ENCODE peak calls at places on chromosomes 7 and 10, in nine cellular contexts. A, V, J, P, C, K, Q, O and M are unnamed samples.

GRCh38 chr10:58642283-58642682 is 129.6 kb downstream of the BICC1 start:
- DNase-seq in J (no peak), K (peak; percentile 92), C (no peak), A (no peak), V (no peak), Q (no peak), P (no peak), O (no peak), M (no peak)

GRCh38 chr7:3537210-3537875 is 236.3 kb downstream of the SDK1 start:
- DNase-seq in P (no peak), A (no peak), V (no peak), J (peak; percentile 21), K (no peak), C (no peak), Q (no peak), O (no peak), M (no peak)

GRCh38 chr10:31083765-31084184 is 52.1 kb upstream of the ZNF438 start:
- DNase-seq in P (no peak), J (peak; percentile 34), C (peak; percentile 74), K (peak; percentile 62), O (peak; percentile 77), Q (no peak), A (peak; percentile 68), V (no peak), M (no peak)

GRCh38 chr7:112347088-112347487 is 103.2 kb upstream of the IFRD1 start:
- DNase-seq in V (no peak), K (no peak), O (no peak), P (no peak), C (no peak), A (no peak), J (no peak), Q (no peak), M (no peak)

GRCh38 chr7:92306153-92306552 is 60.4 kb downstream of the ANKIB1 start:
- DNase-seq in J (no peak), A (no peak), V (no peak), P (no peak), Q (no peak), C (no peak), K (peak; percentile 9), O (no peak), M (no peak)

GRCh38 chr7:129739427-129739826 is 127.9 kb downstream of the NRF1 start:
- DNase-seq in J (no peak), V (no peak), K (peak; percentile 26), Q (no peak), O (no peak), P (no peak), C (no peak), A (peak; percentile 74), M (no peak)

GRCh38 chr7:109950256-109950655 is 1140.7 kb upstream of the LRRN3 start:
- DNase-seq in C (no peak), A (no peak), V (no peak), O (no peak), P (no peak), Q (no peak), K (no peak), J (no peak), M (no peak)

GRCh38 chr7:38102486-38102885 is 75.6 kb upstream of the STARD3NL start:
- DNase-seq in A (no peak), Q (no peak), K (peak; percentile 16), C (no peak), J (no peak), V (no peak), P (no peak), O (no peak), M (no peak)

GRCh38 chr7:63093481-63093880 is 905.2 kb upstream of the ZNF722 start:
- DNase-seq in A (no peak), J (no peak), K (no peak), C (no peak), V (no peak), O (peak; percentile 63), Q (no peak), P (no peak), M (no peak)

GRCh38 chr10:73625004-73625883 is 16.0 kb downstream of the MYOZ1 start:
- DNase-seq in O (peak; percentile 70), K (peak; percentile 61), V (no peak), A (peak; percentile 33), J (peak; percentile 17), P (peak; percentile 64), C (peak; percentile 67), Q (peak; percentile 30), M (no peak)

GRCh38 chr7:12630615-12630884 is 56.9 kb upstream of the ARL4A start:
- DNase-seq in P (no peak), O (no peak), C (no peak), K (no peak), V (no peak), A (no peak), J (peak; percentile 47), Q (no peak), M (no peak)

GRCh38 chr10:17756557-17757208 is 4.7 kb downstream of the TMEM236 start:
- DNase-seq in O (no peak), Q (no peak), V (no peak), A (no peak), P (no peak), K (peak; percentile 41), C (no peak), J (no peak), M (no peak)

GRCh38 chr10:4775808-4776207 is 50.2 kb upstream of the AKR1E2 start:
- DNase-seq in K (peak; percentile 94), O (no peak), J (no peak), C (no peak), Q (no peak), A (no peak), V (no peak), P (no peak), M (no peak)

GRCh38 chr10:65040796-65041195 is 1519.6 kb downstream of the REEP3 start:
- DNase-seq in C (no peak), K (no peak), J (no peak), V (no peak), Q (no peak), P (no peak), A (no peak), O (no peak), M (no peak)

GRCh38 chr7:5470721-5471311 is 47.2 kb upstream of the TNRC18 start:
- DNase-seq in K (no peak), C (no peak), J (no peak), P (no peak), V (no peak), Q (peak; percentile 58), O (no peak), A (peak; percentile 84), M (no peak)

GRCh38 chr7:155882596-155882995 is 70.3 kb upstream of the SHH start:
- DNase-seq in C (no peak), O (no peak), Q (no peak), V (no peak), P (no peak), A (no peak), K (peak; percentile 17), J (no peak), M (no peak)

GRCh38 chr10:129969528-129970264 is 5.6 kb upstream of the EBF3 start:
- DNase-seq in P (no peak), Q (no peak), K (no peak), J (no peak), A (no peak), O (no peak), C (peak; percentile 62), V (no peak), M (no peak)
- H3K4me3 ChIP-seq in P (no peak overlapping the region), Q (peak overlapping the region; percentile 69), K (no peak overlapping the region), J (no peak overlapping the region), A (no peak overlapping the region), O (no peak overlapping the region), C (no peak overlapping the region), V (peak overlapping the region; percentile 65), M (no peak overlapping the region)

GRCh38 chr10:13120786-13121499 is 21.0 kb downstream of the OPTN start:
- DNase-seq in J (no peak), V (no peak), P (no peak), A (no peak), C (no peak), O (no peak), Q (no peak), K (no peak), M (no peak)

GRCh38 chr10:13118784-13119133 is 18.8 kb downstream of the OPTN start:
- DNase-seq in J (no peak), P (no peak), K (no peak), A (no peak), C (no peak), V (no peak), O (no peak), Q (no peak), M (no peak)

GRCh38 chr10:13115832-13116793 is 16.1 kb downstream of the OPTN start:
- DNase-seq in V (no peak), P (no peak), J (no peak), C (no peak), K (no peak), A (no peak), Q (no peak), O (no peak), M (no peak)

GRCh38 chr10:13121500-13121854 is 21.5 kb downstream of the OPTN start:
- DNase-seq in C (no peak), J (no peak), K (no peak), V (no peak), A (no peak), Q (no peak), O (no peak), P (no peak), M (no peak)

GRCh38 chr10:13117842-13118783 is 18.1 kb downstream of the OPTN start:
- DNase-seq in A (no peak), Q (no peak), J (no peak), V (no peak), K (no peak), C (no peak), O (peak; percentile 70), P (no peak), M (no peak)
- H3K36me3 ChIP-seq in A (peaks cover 52% of the 10 kb centered on the region), Q (peaks cover 75% of the 10 kb centered on the region), J (peaks cover 10% of the 10 kb centered on the region), V (peaks cover 4% of the 10 kb centered on the region), K (peaks cover 77% of the 10 kb centered on the region), C (peaks cover 84% of the 10 kb centered on the region), O (no peaks in the 10 kb centered on the region), P (peaks cover 45% of the 10 kb centered on the region), M (peaks cover 62% of the 10 kb centered on the region)

DNA sequence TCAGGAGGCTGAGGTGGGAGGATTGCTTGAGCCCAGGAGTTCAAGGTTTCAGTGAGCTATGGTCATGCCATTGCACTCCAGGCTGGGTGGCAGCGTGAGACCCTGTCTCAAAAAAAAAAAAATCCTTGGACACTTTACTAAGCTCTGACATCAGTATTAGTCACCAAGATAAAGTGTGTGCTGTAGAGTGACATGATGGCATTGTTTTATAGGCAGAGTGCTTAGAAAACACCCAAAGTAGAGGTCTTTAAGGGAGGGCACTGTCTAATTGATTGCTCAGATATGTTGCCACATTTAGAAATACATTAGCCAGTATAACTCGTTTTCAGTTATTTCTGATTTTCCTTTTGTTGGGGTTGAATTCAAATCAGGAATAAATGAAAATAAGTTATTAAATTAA is 235.9 kb downstream of the REEP3 start:
- DNase-seq in Q (no peak), V (no peak), K (peak; percentile 10), J (no peak), O (no peak), P (no peak), C (no peak), A (no peak), M (no peak)
- H3K9me3 ChIP-seq in Q (peaks cover 6% of the 10 kb centered on the region), V (no peaks in the 10 kb centered on the region), K (no peaks in the 10 kb centered on the region), J (no peaks in the 10 kb centered on the region), O (no peaks in the 10 kb centered on the region), P (no peaks in the 10 kb centered on the region), C (no peaks in the 10 kb centered on the region), A (no peaks in the 10 kb centered on the region), M (no peaks in the 10 kb centered on the region)

DNA sequence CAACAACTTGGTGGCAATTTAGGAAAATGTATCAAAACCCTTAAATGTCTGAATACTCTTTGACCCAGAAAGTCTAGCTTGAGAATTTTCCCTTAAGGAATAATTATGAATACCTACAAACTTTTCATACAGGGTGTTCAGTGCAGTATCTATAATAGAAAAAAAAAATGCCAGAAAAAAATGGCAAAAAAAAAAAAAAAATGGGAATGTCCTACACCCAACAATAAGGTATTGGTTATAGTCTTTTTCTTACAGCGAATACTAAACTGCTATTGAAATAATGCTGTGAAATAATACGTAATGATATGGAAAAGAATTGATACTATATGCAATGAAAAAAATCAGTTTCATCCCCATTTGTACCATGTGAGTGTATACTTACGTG is 44.3 kb downstream of the ZNF800 start:
- DNase-seq in A (no peak), Q (no peak), P (no peak), C (no peak), J (no peak), K (no peak), V (no peak), O (no peak), M (no peak)
- H3K4me3 ChIP-seq in A (no peak overlapping the region), Q (peak overlapping the region; percentile 58), P (peak overlapping the region; percentile 31), C (peak overlapping the region; percentile 31), J (peak overlapping the region; percentile 15), K (peak overlapping the region; percentile 70), V (peak overlapping the region; percentile 64), O (peak overlapping the region; percentile 46), M (peak overlapping the region; percentile 50)